ENCODE peak calls at places on chromosomes 6 and 20, in five cellular contexts. O, X, D, H and S are unnamed samples.

GRCh38 chr20:49276201-49276894 is 1.5 kb downstream of the ZNFX1 start:
- DNase-seq in X (peak), D (no peak), H (peak), O (no peak), S (no peak)

GRCh38 chr6:25202505-25202904 is 76.7 kb upstream of the CARMIL1 start:
- DNase-seq in D (peak), O (no peak), X (peak), H (no peak), S (no peak)

GRCh38 chr6:83921315-83921714 is 61.8 kb downstream of the CYB5R4 start:
- DNase-seq in O (no peak), H (no peak), X (no peak), D (no peak), S (no peak)

GRCh38 chr6:101296184-101296583 is 97.3 kb upstream of the GRIK2 start:
- DNase-seq in O (peak), X (peak), D (no peak), H (no peak), S (no peak)

GRCh38 chr6:42819803-42820508 is 38.1 kb downstream of the BICRAL start:
- DNase-seq in X (peak), H (peak), O (peak), D (no peak), S (no peak)

GRCh38 chr6:8085053-8085511 is 17.3 kb downstream of the EEF1E1 start:
- DNase-seq in D (peak), H (no peak), O (no peak), X (no peak), S (no peak)

GRCh38 chr20:62303049-62303326 is 191 bp downstream of the ADRM1 start:
- DNase-seq in D (no peak), H (no peak), O (no peak), X (no peak), S (no peak)

GRCh38 chr6:14415452-14415851 is 297.9 kb downstream of the CD83 start:
- DNase-seq in D (no peak), X (no peak), H (no peak), O (no peak), S (no peak)

GRCh38 chr6:139133272-139133671 is 1.6 kb upstream of the HECA start:
- DNase-seq in X (no peak), O (no peak), D (no peak), H (no peak), S (no peak)

GRCh38 chr20:10673176-10673830 is 496 bp downstream of the JAG1 start:
- DNase-seq in H (peak), O (peak), D (no peak), X (peak), S (no peak)

GRCh38 chr6:5126214-5126613 is 41.1 kb downstream of the PPP1R3G start:
- DNase-seq in H (no peak), O (no peak), X (peak), D (peak), S (no peak)

GRCh38 chr20:62881662-62882395 is 20.2 kb upstream of the TCFL5 start:
- DNase-seq in O (no peak), D (no peak), X (no peak), H (no peak), S (no peak)

GRCh38 chr20:25270829-25271251 is 23.0 kb downstream of the PYGB start:
- DNase-seq in H (no peak), D (no peak), O (peak), X (no peak), S (no peak)

GRCh38 chr6:168149015-168149414 is 70.0 kb upstream of the FRMD1 start:
- DNase-seq in X (no peak), H (no peak), D (no peak), O (no peak), S (no peak)

GRCh38 chr6:136113736-136114173 is 136.4 kb downstream of the MTFR2 start:
- DNase-seq in X (peak), D (peak), O (peak), H (no peak), S (no peak)

GRCh38 chr20:64055396-64055892 is 6.0 kb upstream of the SOX18 start:
- DNase-seq in O (no peak), X (no peak), H (no peak), D (no peak), S (no peak)

GRCh38 chr6:41936073-41936837 is 5.4 kb downstream of the CCND3 start:
- DNase-seq in O (peak), X (peak), H (peak), D (peak), S (no peak)

GRCh38 chr20:10949930-10950783 is 276.4 kb upstream of the JAG1 start:
- DNase-seq in H (no peak), D (no peak), O (no peak), X (no peak), S (no peak)

GRCh38 chr6:33286946-33287914 is 1.8 kb downstream of the WDR46 start:
- DNase-seq in D (no peak), X (no peak), O (no peak), H (no peak), S (no peak)

GRCh38 chr20:25050501-25051350 is 7.2 kb downstream of the ACSS1 start:
- DNase-seq in X (no peak), H (no peak), O (no peak), D (no peak), S (no peak)

GRCh38 chr6:44041461-44042260 is 85.6 kb downstream of the MRPL14 start:
- DNase-seq in D (peak), X (peak), H (no peak), O (no peak), S (no peak)

GRCh38 chr6:83867527-83868161 is 8.2 kb downstream of the CYB5R4 start:
- DNase-seq in H (peak), D (peak), O (no peak), X (peak), S (no peak)

GRCh38 chr6:163626073-163626867 is 211.8 kb downstream of the QKI start:
- DNase-seq in O (no peak), H (no peak), D (no peak), X (no peak), S (no peak)

GRCh38 chr20:910132-910839 is 5.8 kb downstream of the ANGPT4 start:
- DNase-seq in D (no peak), O (no peak), H (no peak), X (no peak), S (no peak)

GRCh38 chr6:135266675-135267074 is 85.6 kb downstream of the MYB start:
- DNase-seq in D (no peak), O (peak), X (no peak), H (peak), S (no peak)

GRCh38 chr6:25670793-25671513 is 18.9 kb downstream of the SCGN start:
- DNase-seq in O (no peak), X (no peak), H (no peak), D (no peak), S (no peak)

GRCh38 chr6:107894821-107895396 is 63.1 kb downstream of the SEC63 start:
- DNase-seq in D (no peak), O (no peak), H (peak), X (no peak), S (no peak)

GRCh38 chr6:160248538-160248937 is 10.1 kb downstream of the SLC22A2 start:
- DNase-seq in X (peak), O (no peak), H (no peak), D (no peak), S (no peak)

GRCh38 chr6:90478278-90478677 is 108.6 kb downstream of the MAP3K7 start:
- DNase-seq in X (no peak), O (no peak), H (peak), D (no peak), S (no peak)

GRCh38 chr6:4727671-4728435 is 48.4 kb upstream of the CDYL start:
- DNase-seq in D (no peak), O (peak), X (peak), H (peak), S (no peak)

GRCh38 chr20:31985152-31985551 is 17.2 kb downstream of the XKR7 start:
- DNase-seq in X (no peak), H (no peak), D (no peak), O (no peak), S (no peak)

GRCh38 chr20:32091888-32092346 is 17.6 kb upstream of the TM9SF4 start:
- DNase-seq in O (peak), H (peak), X (peak), D (peak), S (peak)

GRCh38 chr6:10882654-10883053 is 813 bp upstream of the GCM2 start:
- DNase-seq in D (no peak), X (no peak), H (no peak), O (no peak), S (no peak)

GRCh38 chr6:169825558-169826225 is 74.3 kb downstream of the ERMARD start:
- DNase-seq in O (no peak), X (no peak), H (no peak), D (no peak), S (no peak)

GRCh38 chr6:31186052-31186734 is 15.7 kb upstream of the POU5F1 start:
- DNase-seq in X (no peak), D (no peak), H (no peak), O (no peak), S (no peak)

GRCh38 chr20:9114709-9115108 is 45.8 kb downstream of the PLCB4 start:
- DNase-seq in O (no peak), D (no peak), X (no peak), H (no peak), S (no peak)

GRCh38 chr6:137727206-137727605 is 139.9 kb upstream of the TNFAIP3 start:
- DNase-seq in O (no peak), D (no peak), X (no peak), H (no peak), S (no peak)